ENCODE peak calls at places on chromosomes 16 and 17, in five cellular contexts. K is stimulated activated CD4-positive, alpha-beta T cell treated with anti-CD3 and anti-CD28 coated beads, Interleukin-15, amount 100 ng/mL, for 24 hours; C is right cardiac atrium; S is progenitor cell of endocrine pancreas; J is OCI-LY7. D is an unnamed sample.

GRCh38 chr17:67441052-67441738 is 64.1 kb downstream of the PITPNC1 start:
- DNase-seq in J (peak), K (peak), C (no peak), S (no peak), D (no peak)

GRCh38 chr17:63550816-63551639 is 751 bp downstream of the DCAF7 start:
- DNase-seq in S (no peak), K (peak), J (peak), C (no peak), D (no peak)

GRCh38 chr17:55294042-55294751 is 29.4 kb downstream of the HLF start:
- DNase-seq in K (no peak), J (peak), C (no peak), S (no peak), D (no peak)

GRCh38 chr17:34121311-34121710 is 133.8 kb upstream of the CCL2 start:
- DNase-seq in K (no peak), C (no peak), S (no peak), J (no peak), D (no peak)

GRCh38 chr16:54282202-54282922 is 4.2 kb downstream of the IRX3 start:
- DNase-seq in J (no peak), C (peak), S (peak), K (peak), D (peak)

GRCh38 chr16:49461517-49461951 is 87.9 kb downstream of the C16orf78 start:
- DNase-seq in K (no peak), C (no peak), S (no peak), J (no peak), D (no peak)

GRCh38 chr17:21174719-21175118 is 39.2 kb downstream of the TMEM11 start:
- DNase-seq in K (no peak), C (no peak), S (no peak), J (no peak), D (no peak)

GRCh38 chr16:49510141-49510540 is 136.5 kb downstream of the C16orf78 start:
- DNase-seq in K (no peak), C (peak), S (no peak), J (no peak), D (no peak)

GRCh38 chr17:73042809-73043685 is 49.4 kb downstream of the SLC39A11 start:
- DNase-seq in J (no peak), C (no peak), K (no peak), S (no peak), D (no peak)

GRCh38 chr17:57085448-57086068 is 512 bp downstream of the AKAP1 start:
- DNase-seq in K (peak), J (peak), C (peak), S (peak), D (no peak)

D was measured in kidney.